ENCODE peak calls at places on chromosomes 16 and 17, in four cellular contexts. C, S, G and X are unnamed samples.

GRCh38 chr17:46940692-46941404 is 17.9 kb downstream of the GOSR2 start:
- DNase-seq in G (peak; percentile 78), C (peak; percentile 76), S (peak; percentile 89), X (no peak)

GRCh38 chr16:12252616-12253015 is 276.1 kb downstream of the SNX29 start:
- DNase-seq in C (no peak), G (no peak), S (no peak), X (no peak)

GRCh38 chr17:76816590-76817135 is 51.5 kb upstream of the MGAT5B start:
- DNase-seq in S (peak; percentile 69), C (peak; percentile 78), G (peak; percentile 74), X (no peak)

GRCh38 chr17:62625870-62626200 is 1.6 kb upstream of the MRC2 start:
- DNase-seq in C (peak; percentile 73), S (no peak), G (no peak), X (no peak)

GRCh38 chr16:83771306-83771942 is 36.4 kb upstream of the HSBP1 start:
- DNase-seq in C (no peak), S (no peak), G (no peak), X (no peak)

GRCh38 chr17:36885761-36886365 is 51.4 kb upstream of the LHX1 start:
- DNase-seq in C (no peak), S (no peak), G (no peak), X (no peak)

GRCh38 chr17:44751331-44751730 is 7.5 kb upstream of the ADAM11 start:
- DNase-seq in S (no peak), C (no peak), G (no peak), X (no peak)

GRCh38 chr16:11089504-11090124 is 145.2 kb downstream of the CLEC16A start:
- DNase-seq in C (no peak), S (no peak), G (no peak), X (no peak)

DNA sequence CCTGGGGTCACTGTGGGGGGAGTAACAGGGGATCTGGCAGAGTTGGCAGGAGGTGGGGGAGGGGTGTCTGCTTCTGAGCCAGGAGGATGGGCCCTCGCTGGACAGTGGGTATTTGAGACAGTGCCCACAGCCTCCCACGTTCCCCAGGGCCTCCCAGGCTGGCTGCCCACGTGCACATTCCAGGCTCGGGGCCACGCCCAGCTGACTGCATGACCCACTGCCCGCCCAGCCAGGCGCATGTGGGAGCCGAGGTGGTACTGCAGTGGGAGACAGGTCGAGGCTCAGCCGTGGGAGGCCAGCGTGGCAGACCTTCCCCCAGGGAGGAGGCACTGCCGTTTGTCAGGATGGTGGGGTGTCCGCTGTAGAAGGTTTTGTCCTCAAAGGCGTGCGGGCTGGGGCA is 38.8 kb downstream of the BAHCC1 start:
- DNase-seq in S (no peak), C (no peak), G (no peak), X (no peak)
- H3K4me1 ChIP-seq in S (no peaks in the 10 kb centered on the region), C (peaks cover 42% of the 10 kb centered on the region), G (peaks cover 13% of the 10 kb centered on the region), X (peaks cover 6% of the 10 kb centered on the region)

GRCh38 chr17:61451538-61452300 is 503 bp upstream of the TBX4 start:
- DNase-seq in C (peak; percentile 74), G (no peak), S (peak; percentile 83), X (no peak)
- H2AFZ ChIP-seq in C (peak overlapping the region; percentile 75), G (no peak overlapping the region), S (no peak overlapping the region), X (no peak overlapping the region)

DNA sequence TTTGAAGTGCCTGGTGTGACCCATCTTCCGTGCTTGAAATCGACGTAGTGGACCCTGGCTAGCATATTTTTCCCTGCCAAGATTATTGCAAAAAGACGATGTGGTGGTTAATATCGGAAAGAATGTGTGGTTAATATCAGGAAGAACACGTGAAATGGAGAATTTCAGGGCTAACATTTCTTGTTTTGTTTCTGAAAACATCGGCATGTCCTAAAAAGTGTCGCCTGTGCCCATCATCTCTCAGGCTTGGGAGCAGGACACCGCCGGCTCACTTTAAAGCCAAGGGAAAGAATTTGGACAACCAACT is 345 bp upstream of the DCXR start:
- DNase-seq in C (no peak), S (no peak), G (no peak), X (no peak)
- H3K9ac ChIP-seq in C (no peak overlapping the region), S (no peak overlapping the region), G (peak overlapping the region; percentile 74), X (peak overlapping the region; percentile 78)

DNA sequence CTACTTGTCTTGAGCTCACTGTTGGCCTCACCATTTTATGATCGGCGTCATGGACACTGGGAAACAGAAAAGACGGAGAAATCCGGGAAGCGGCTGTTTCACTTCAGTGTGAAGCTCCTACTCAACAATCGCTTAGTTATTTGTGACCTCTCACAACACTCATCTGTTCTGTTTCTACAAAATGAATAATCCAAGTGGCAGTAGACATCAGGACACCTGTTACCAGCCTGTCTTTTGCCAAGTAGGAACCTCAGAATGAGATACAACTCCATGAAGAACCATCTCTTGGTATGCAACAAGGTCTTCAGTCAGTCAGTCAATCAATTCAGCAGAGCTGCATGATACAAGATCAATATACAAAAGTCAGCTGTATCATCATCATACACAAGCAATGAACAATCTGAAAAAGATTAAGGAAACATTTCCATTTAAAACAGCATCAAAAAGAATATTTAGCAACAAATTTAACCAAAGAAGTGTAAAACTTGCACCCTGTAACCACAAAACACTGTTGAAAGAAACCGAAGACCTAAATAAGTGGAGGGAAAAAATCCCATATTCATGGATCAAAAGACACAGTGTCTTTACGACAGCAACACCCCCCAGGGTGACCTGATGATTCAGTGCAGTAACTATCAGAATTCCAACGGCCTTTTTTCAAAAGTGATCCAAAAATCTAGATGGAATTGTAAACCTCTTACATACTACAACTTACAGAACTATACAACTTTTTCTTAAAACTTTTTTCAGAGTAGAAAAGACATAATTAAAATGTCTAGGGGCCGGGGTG is 63.4 kb downstream of the ANKRD11 start:
- DNase-seq in C (no peak), S (no peak), G (no peak), X (no peak)
- H3K4me1 ChIP-seq in C (peaks cover 18% of the 10 kb centered on the region), S (peaks cover 33% of the 10 kb centered on the region), G (no peaks in the 10 kb centered on the region), X (peaks cover 2% of the 10 kb centered on the region)

GRCh38 chr17:8055851-8056231 is 17.0 kb downstream of the ALOX15B start:
- DNase-seq in S (no peak), G (no peak), C (no peak), X (no peak)

GRCh38 chr17:8056232-8056975 is 17.5 kb downstream of the ALOX15B start:
- DNase-seq in C (no peak), S (no peak), G (no peak), X (peak; percentile 26)

GRCh38 chr17:8056976-8057625 is 18.2 kb downstream of the ALOX15B start:
- DNase-seq in S (no peak), C (no peak), G (no peak), X (no peak)

GRCh38 chr17:8059131-8059530 is 20.3 kb downstream of the ALOX15B start:
- DNase-seq in G (no peak), C (no peak), S (no peak), X (no peak)

GRCh38 chr17:8057691-8058114 is 18.8 kb downstream of the ALOX15B start:
- DNase-seq in S (peak; percentile 56), C (peak; percentile 89), G (peak; percentile 63), X (peak; percentile 49)
- H2AFZ ChIP-seq in S (peak overlapping the region; percentile 85), C (no peak overlapping the region), G (no peak overlapping the region), X (no peak overlapping the region)

DNA sequence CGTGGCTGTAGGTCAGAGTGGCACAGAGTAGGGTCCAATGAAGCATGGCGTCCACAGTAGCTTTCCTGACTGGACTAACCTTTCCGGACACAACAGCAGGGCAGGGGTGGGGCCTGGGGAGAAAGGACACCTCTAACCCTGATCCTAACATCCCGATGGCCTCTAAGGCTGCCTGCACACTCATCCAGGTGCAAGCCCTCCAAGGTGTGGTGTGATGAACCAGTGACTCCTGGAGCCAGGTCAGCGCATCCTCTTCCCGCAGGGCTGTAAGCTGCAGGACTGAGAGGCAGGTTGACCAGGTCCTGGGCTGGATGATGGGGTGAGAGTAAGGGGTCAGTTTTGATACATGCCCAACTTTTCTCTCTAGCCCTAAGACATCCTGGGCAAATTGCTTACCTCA is 3.1 kb upstream of the ERBB2 start:
- DNase-seq in C (no peak), S (no peak), G (no peak), X (no peak)
- H3K9ac ChIP-seq in C (no peak overlapping the region), S (no peak overlapping the region), G (no peak overlapping the region), X (no peak overlapping the region)

GRCh38 chr16:56916571-56917403 is 15.2 kb upstream of the HERPUD1 start:
- DNase-seq in G (no peak), C (no peak), S (no peak), X (no peak)

GRCh38 chr16:56915311-56916105 is 16.4 kb upstream of the HERPUD1 start:
- DNase-seq in C (no peak), S (no peak), G (no peak), X (no peak)

GRCh38 chr16:56911771-56912541 is 20.0 kb upstream of the HERPUD1 start:
- DNase-seq in G (no peak), S (no peak), C (peak; percentile 44), X (no peak)

GRCh38 chr16:56912746-56913703 is 18.9 kb upstream of the HERPUD1 start:
- DNase-seq in C (no peak), G (no peak), S (no peak), X (no peak)

DNA sequence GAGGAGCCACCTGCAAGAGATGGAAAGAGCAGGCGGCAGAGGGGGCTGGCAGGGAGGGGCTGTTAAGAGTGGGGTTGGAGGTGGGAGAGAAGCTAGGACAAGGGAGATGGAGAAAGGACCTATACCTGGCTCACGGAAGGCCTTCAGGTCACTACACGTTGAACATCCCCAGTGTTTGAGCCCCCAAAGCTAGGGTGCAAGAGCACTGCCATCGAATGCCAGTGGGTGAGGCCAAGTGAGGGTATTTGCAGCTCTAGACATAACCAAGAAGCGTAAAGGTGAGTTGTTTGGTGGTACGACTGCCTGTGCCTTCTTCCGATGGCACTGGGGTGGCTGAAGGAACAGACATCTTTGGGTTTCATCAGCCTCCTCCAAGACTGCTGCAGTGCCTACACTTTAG is 17.0 kb upstream of the HERPUD1 start:
- DNase-seq in S (no peak), G (no peak), C (no peak), X (no peak)
- H3K4me1 ChIP-seq in S (no peaks in the 10 kb centered on the region), G (peaks cover 19% of the 10 kb centered on the region), C (no peaks in the 10 kb centered on the region), X (peaks cover 49% of the 10 kb centered on the region)